ENCODE peak calls at places on chromosome 11, in six cellular contexts. Q is stomach, H is NB4, G is colonic mucosa, L is bronchial epithelial cell, X is brain microvascular endothelial cell. O is an unnamed sample.
A peak's percentile ranks its signal among the peaks of the same experiment; 100 is the strongest.

GRCh38 chr11:12402027-12402426 is 24.7 kb downstream of the PARVA start:
- DNase-seq in Q (no peak), X (no peak), G (no peak), L (no peak), H (no peak), O (no peak)

GRCh38 chr11:35424157-35424945 is 5.0 kb upstream of the SLC1A2 start:
- DNase-seq in Q (no peak), H (no peak), X (no peak), G (no peak), L (no peak), O (no peak)

GRCh38 chr11:43579171-43579918 is 101.2 kb upstream of the HSD17B12 start:
- DNase-seq in G (no peak), X (no peak), L (peak; percentile 35), Q (no peak), H (peak; percentile 70), O (no peak)

GRCh38 chr11:65078151-65078550 is 5.7 kb downstream of the CDCA5 start:
- DNase-seq in H (peak; percentile 74), X (peak; percentile 32), L (peak; percentile 37), Q (peak; percentile 83), G (peak; percentile 75), O (peak; percentile 51)

GRCh38 chr11:61333638-61334433 is 808 bp downstream of the TKFC start:
- DNase-seq in L (no peak), Q (no peak), G (no peak), X (no peak), H (peak; percentile 75), O (no peak)

GRCh38 chr11:60371854-60372253 is 6.5 kb upstream of the MS4A7 start:
- DNase-seq in H (no peak), L (no peak), X (no peak), G (no peak), Q (no peak), O (no peak)

GRCh38 chr11:7548659-7549283 is 35.0 kb downstream of the PPFIBP2 start:
- DNase-seq in X (no peak), G (peak; percentile 63), L (no peak), H (peak; percentile 35), Q (peak; percentile 64), O (no peak)

GRCh38 chr11:39236916-39237315 is 2222.5 kb downstream of the LRRC4C start:
- DNase-seq in Q (no peak), L (peak; percentile 20), H (no peak), X (no peak), G (no peak), O (no peak)

GRCh38 chr11:65862941-65863888 is 3.0 kb downstream of the MUS81 start:
- DNase-seq in L (no peak), Q (no peak), H (peak; percentile 5), G (no peak), X (no peak), O (no peak)

GRCh38 chr11:123093686-123094085 is 31.8 kb upstream of the HSPA8 start:
- DNase-seq in H (no peak), X (no peak), Q (no peak), G (no peak), L (no peak), O (no peak)

GRCh38 chr11:6468712-6469495 is 4.8 kb downstream of the TRIM3 start:
- DNase-seq in X (peak; percentile 92), H (peak; percentile 75), L (peak; percentile 89), Q (peak; percentile 80), G (peak; percentile 91), O (no peak)

GRCh38 chr11:14612624-14613023 is 31.0 kb upstream of the PDE3B start:
- DNase-seq in L (no peak), Q (no peak), X (no peak), H (peak; percentile 15), G (no peak), O (no peak)

GRCh38 chr11:72471005-72471898 is 36.9 kb upstream of the CLPB start:
- DNase-seq in X (peak; percentile 67), H (peak; percentile 76), L (peak; percentile 60), Q (peak; percentile 67), G (peak; percentile 57), O (peak; percentile 25)

GRCh38 chr11:107756553-107756952 is 44.7 kb upstream of the SLN start:
- DNase-seq in X (no peak), G (no peak), H (no peak), Q (no peak), L (no peak), O (no peak)

GRCh38 chr11:107752508-107752907 is 40.7 kb upstream of the SLN start:
- DNase-seq in L (no peak), H (no peak), G (no peak), X (no peak), Q (no peak), O (no peak)

GRCh38 chr11:107752954-107753822 is 41.3 kb upstream of the SLN start:
- DNase-seq in G (no peak), X (no peak), L (peak; percentile 4), Q (no peak), H (no peak), O (no peak)

DNA sequence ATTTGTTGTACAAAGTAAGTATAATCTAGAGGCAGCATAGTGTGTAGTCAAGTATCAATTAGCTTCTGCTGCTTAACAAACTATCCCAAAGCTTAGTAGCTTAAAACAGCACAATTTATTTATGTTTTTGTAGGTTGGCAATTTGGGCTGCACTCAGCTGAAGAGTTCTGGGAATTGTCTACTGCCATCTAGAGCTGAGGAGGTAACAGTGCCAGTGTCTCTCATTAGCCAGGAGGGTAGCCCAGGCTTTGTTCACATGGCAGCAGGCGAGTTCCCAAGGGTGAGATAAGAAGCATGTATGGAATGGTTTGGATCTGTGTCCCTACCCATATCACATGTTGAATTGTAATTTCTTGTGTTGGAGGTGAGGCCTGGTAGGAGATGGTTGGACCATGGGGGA is 45.8 kb upstream of the SLN start:
- DNase-seq in X (no peak), G (no peak), Q (no peak), H (no peak), L (no peak), O (no peak)
- TF ChIP-seq CTCF in X (peak; percentile 49), G (no peak), Q (no peak), H (peak; percentile 33), L (no peak), O (no peak)

GRCh38 chr11:130877532-130877931 is 38.7 kb downstream of the SNX19 start:
- DNase-seq in H (no peak), X (no peak), Q (no peak), L (no peak), G (no peak), O (no peak)
- TF ChIP-seq CTCF in H (no peak), X (no peak), Q (no peak), L (no peak), G (no peak), O (no peak)

GRCh38 chr11:68844801-68845200 is 3.1 kb upstream of the CPT1A start:
- DNase-seq in X (no peak), Q (no peak), L (no peak), G (no peak), H (no peak), O (no peak)

GRCh38 chr11:68843052-68843561 is 1.4 kb upstream of the CPT1A start:
- DNase-seq in L (no peak), Q (peak; percentile 63), G (peak; percentile 32), H (peak; percentile 82), X (no peak), O (peak; percentile 34)

GRCh38 chr11:68842427-68843051 is 823 bp upstream of the CPT1A start:
- DNase-seq in G (no peak), H (no peak), L (no peak), X (no peak), Q (no peak), O (no peak)

GRCh38 chr11:68844376-68844775 is 2.7 kb upstream of the CPT1A start:
- DNase-seq in X (no peak), L (no peak), Q (no peak), H (peak; percentile 60), G (no peak), O (no peak)

DNA sequence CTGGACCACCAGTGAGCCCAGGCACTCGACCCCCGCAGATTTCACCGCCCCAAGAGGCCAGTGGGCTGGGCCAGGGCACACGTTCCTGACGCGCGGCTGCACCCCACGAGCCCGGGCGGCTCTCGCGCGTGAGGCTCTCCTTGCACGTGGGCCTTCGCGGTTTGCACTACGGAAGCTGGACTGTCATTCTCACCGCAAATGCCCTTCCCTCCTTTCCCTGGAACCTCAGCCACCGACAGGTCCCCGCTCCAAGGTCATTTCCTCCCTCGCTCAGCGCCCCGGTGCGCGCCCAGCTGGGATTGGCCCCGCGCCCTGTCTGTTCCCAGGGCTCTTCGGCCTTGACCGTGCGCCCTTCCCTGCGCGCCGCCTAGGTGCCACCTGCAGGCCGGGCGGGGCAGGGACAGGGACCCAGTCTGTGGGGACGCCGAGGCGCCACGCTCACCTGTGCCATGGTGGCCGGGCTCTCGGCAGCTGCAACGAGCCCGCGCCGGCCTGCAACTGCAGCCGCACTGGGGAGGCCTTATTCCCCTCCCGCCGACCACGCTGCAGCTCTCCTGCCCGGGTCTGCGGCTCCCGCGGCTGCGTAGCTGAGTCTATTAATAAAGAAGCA is 2.1 kb upstream of the CPT1A start:
- DNase-seq in G (peak; percentile 94), X (no peak), L (no peak), Q (peak; percentile 95), H (peak; percentile 92), O (peak; percentile 75)
- TF ChIP-seq CTCF in G (peak; percentile 67), X (peak; percentile 39), L (peak; percentile 80), Q (peak; percentile 63), H (peak; percentile 20), O (no peak)

GRCh38 chr11:116535120-116535519 is 237.7 kb downstream of the BUD13 start:
- DNase-seq in H (no peak), G (no peak), X (no peak), Q (peak; percentile 17), L (no peak), O (no peak)

GRCh38 chr11:116536416-116536815 is 236.4 kb downstream of the BUD13 start:
- DNase-seq in G (no peak), Q (peak; percentile 15), L (no peak), X (no peak), H (no peak), O (no peak)

GRCh38 chr11:116534270-116534975 is 238.4 kb downstream of the BUD13 start:
- DNase-seq in X (no peak), L (no peak), G (no peak), Q (peak; percentile 2), H (no peak), O (no peak)

GRCh38 chr11:116537121-116537520 is 235.7 kb downstream of the BUD13 start:
- DNase-seq in Q (peak; percentile 14), G (no peak), L (no peak), H (no peak), X (no peak), O (no peak)

GRCh38 chr11:116535954-116536353 is 236.8 kb downstream of the BUD13 start:
- DNase-seq in G (no peak), X (no peak), Q (peak; percentile 0), H (no peak), L (no peak), O (no peak)
- TF ChIP-seq CTCF in G (no peak), X (no peak), Q (no peak), H (no peak), L (no peak), O (no peak)

GRCh38 chr11:2074266-2074825 is 64.8 kb downstream of the IGF2 start:
- DNase-seq in L (peak; percentile 49), Q (peak; percentile 23), X (no peak), G (no peak), H (peak; percentile 43), O (no peak)
- TF ChIP-seq CTCF in L (peak; percentile 39), Q (no peak), X (peak; percentile 43), G (no peak), H (peak; percentile 53), O (no peak)

GRCh38 chr11:102111011-102111786 is 952 bp downstream of the YAP1 start:
- DNase-seq in L (peak; percentile 58), X (peak; percentile 80), Q (peak; percentile 79), H (peak; percentile 8), G (peak; percentile 75), O (no peak)
- TF ChIP-seq CTCF in L (peak; percentile 23), X (peak; percentile 43), Q (no peak), H (no peak), G (no peak), O (no peak)